ENCODE peak calls at places on chromosomes 3 and 15, in nine cellular contexts. R is dorsolateral prefrontal cortex, I is nephron progenitor cell, U is astrocyte of the spinal cord, S is A549, V is vagina, D is K562, X is hepatocyte, E is foreskin fibroblast. B is an unnamed sample.

GRCh38 chr3:122697952-122698625 is 17.4 kb downstream of the PARP14 start:
- DNase-seq in V (no peak), R (no peak), S (peak; percentile 5), D (no peak), I (no peak), E (no peak), X (no peak), U (no peak), B (no peak)

GRCh38 chr3:89113344-89113743 is 5.9 kb downstream of the EPHA3 start:
- DNase-seq in D (no peak), E (no peak), S (no peak), X (no peak), U (no peak), V (no peak), I (no peak), R (no peak), B (no peak)

GRCh38 chr3:191944835-191945234 is 483.9 kb downstream of the PYDC2 start:
- DNase-seq in I (no peak), X (no peak), E (no peak), D (no peak), V (no peak), U (no peak), S (no peak), R (no peak), B (no peak)

GRCh38 chr3:171459130-171459941 is 869 bp downstream of the TNIK start:
- DNase-seq in U (peak; percentile 46), X (peak; percentile 41), V (no peak), R (peak; percentile 33), S (peak; percentile 13), E (no peak), I (peak; percentile 45), D (peak; percentile 27), B (peak; percentile 13)

GRCh38 chr3:52025453-52025852 is 29.8 kb upstream of the RPL29 start:
- DNase-seq in R (no peak), E (no peak), D (no peak), X (no peak), S (no peak), V (no peak), I (no peak), U (no peak), B (no peak)

GRCh38 chr15:31925541-31925940 is 104.8 kb upstream of the CHRNA7 start:
- DNase-seq in X (no peak), S (no peak), U (no peak), D (no peak), R (no peak), E (no peak), V (no peak), I (no peak), B (no peak)

GRCh38 chr3:67804089-67804488 is 149.7 kb upstream of the SUCLG2 start:
- DNase-seq in R (no peak), S (no peak), U (no peak), I (no peak), V (no peak), E (peak; percentile 62), X (no peak), D (no peak), B (no peak)

GRCh38 chr15:62067448-62068044 is 769 bp downstream of the C2CD4A start:
- DNase-seq in E (no peak), X (peak; percentile 28), S (peak; percentile 49), R (no peak), D (no peak), V (no peak), I (peak; percentile 44), U (no peak), B (peak; percentile 21)

GRCh38 chr3:186368717-186369116 is 6.7 kb upstream of the DGKG start:
- DNase-seq in S (no peak), I (no peak), D (no peak), E (no peak), X (no peak), V (no peak), U (no peak), R (no peak), B (no peak)

GRCh38 chr3:186368164-186368563 is 6.1 kb upstream of the DGKG start:
- DNase-seq in S (no peak), R (no peak), V (no peak), X (no peak), U (no peak), E (no peak), D (no peak), I (no peak), B (no peak)

GRCh38 chr3:186366206-186366605 is 4.2 kb upstream of the DGKG start:
- DNase-seq in V (no peak), S (no peak), R (no peak), E (no peak), U (no peak), I (no peak), D (no peak), X (no peak), B (no peak)

GRCh38 chr3:186367631-186368030 is 5.6 kb upstream of the DGKG start:
- DNase-seq in I (no peak), V (no peak), S (no peak), E (no peak), U (no peak), D (no peak), X (no peak), R (no peak), B (no peak)

GRCh38 chr3:186369217-186369616 is 7.2 kb upstream of the DGKG start:
- DNase-seq in E (no peak), U (no peak), R (no peak), S (no peak), X (no peak), I (no peak), D (no peak), V (no peak), B (no peak)
- TF ChIP-seq CTCF in E (no peak), U (no peak), R (no peak), S (no peak), X (no peak), I (no peak), D (no peak), V (no peak), B (no peak)

GRCh38 chr3:69983546-69984265 is 15.8 kb upstream of the SAMMSON start:
- DNase-seq in I (no peak), S (no peak), V (no peak), D (no peak), R (no peak), X (no peak), E (no peak), U (no peak), B (no peak)

GRCh38 chr3:69987833-69988232 is 11.7 kb upstream of the SAMMSON start:
- DNase-seq in V (no peak), X (no peak), R (no peak), I (no peak), D (no peak), S (no peak), E (no peak), U (no peak), B (no peak)

GRCh38 chr3:69986419-69986818 is 13.1 kb upstream of the SAMMSON start:
- DNase-seq in R (no peak), X (no peak), U (no peak), S (no peak), I (no peak), V (no peak), D (no peak), E (no peak), B (no peak)

DNA sequence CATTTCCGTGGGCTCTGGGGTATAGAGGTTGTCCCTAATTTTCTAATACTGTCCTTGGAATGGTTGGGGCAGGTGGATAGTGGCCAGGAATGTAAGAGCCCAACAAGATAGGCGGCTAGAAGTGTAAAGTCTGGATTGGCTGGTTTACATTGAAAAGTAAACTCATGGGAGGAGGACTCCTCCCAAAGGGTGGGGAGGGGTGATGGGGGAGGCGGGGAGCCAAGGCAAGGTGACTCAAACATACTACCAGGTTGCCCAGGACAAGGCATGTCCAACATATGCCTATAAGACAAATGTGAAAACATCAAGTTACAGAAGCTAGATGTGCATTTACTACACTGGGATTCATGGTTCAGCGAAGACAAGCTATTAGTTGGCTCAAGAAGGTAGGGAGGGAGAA is 14.3 kb upstream of the SAMMSON start:
- DNase-seq in R (no peak), U (no peak), V (no peak), X (no peak), D (no peak), I (no peak), E (no peak), S (no peak), B (no peak)
- TF ChIP-seq CTCF in R (no peak), U (no peak), V (no peak), X (no peak), D (no peak), I (no peak), E (no peak), S (no peak), B (no peak)

GRCh38 chr3:114496021-114496434 is 202.2 kb downstream of the TIGIT start:
- DNase-seq in U (peak; percentile 76), D (no peak), I (no peak), R (no peak), V (no peak), X (no peak), E (peak; percentile 86), S (peak; percentile 50), B (no peak)

GRCh38 chr3:114496466-114496865 is 202.6 kb downstream of the TIGIT start:
- DNase-seq in U (no peak), R (no peak), D (no peak), E (peak; percentile 27), X (no peak), S (no peak), V (no peak), I (no peak), B (no peak)

GRCh38 chr3:114498779-114499370 is 205.0 kb downstream of the TIGIT start:
- DNase-seq in D (peak; percentile 22), X (peak; percentile 75), I (no peak), U (peak; percentile 84), S (peak; percentile 87), R (no peak), E (peak; percentile 47), V (no peak), B (no peak)

GRCh38 chr3:114494498-114494897 is 200.7 kb downstream of the TIGIT start:
- DNase-seq in X (no peak), U (no peak), I (no peak), D (no peak), S (no peak), R (no peak), E (no peak), V (no peak), B (no peak)

GRCh38 chr3:114496874-114497273 is 203.0 kb downstream of the TIGIT start:
- DNase-seq in X (peak; percentile 27), R (no peak), I (no peak), S (peak; percentile 65), U (peak; percentile 14), V (no peak), D (no peak), E (peak; percentile 87), B (no peak)
- TF ChIP-seq CTCF in X (no peak), R (no peak), I (no peak), S (no peak), U (no peak), V (no peak), D (no peak), E (no peak), B (no peak)

GRCh38 chr3:31882431-31882830 is 98.6 kb downstream of the OSBPL10 start:
- DNase-seq in I (no peak), E (no peak), D (no peak), R (no peak), X (no peak), V (no peak), S (peak; percentile 16), U (no peak), B (no peak)

GRCh38 chr3:31878231-31878838 is 102.7 kb downstream of the OSBPL10 start:
- DNase-seq in S (no peak), I (no peak), U (no peak), D (no peak), E (no peak), R (no peak), V (no peak), X (no peak), B (no peak)

GRCh38 chr3:31880482-31881078 is 100.5 kb downstream of the OSBPL10 start:
- DNase-seq in I (no peak), E (no peak), V (no peak), R (no peak), S (no peak), D (no peak), U (no peak), X (no peak), B (no peak)

GRCh38 chr3:31879365-31879764 is 101.7 kb downstream of the OSBPL10 start:
- DNase-seq in S (no peak), X (no peak), R (no peak), E (no peak), U (no peak), D (no peak), V (no peak), I (no peak), B (no peak)

GRCh38 chr3:31880020-31880419 is 101.0 kb downstream of the OSBPL10 start:
- DNase-seq in E (peak; percentile 35), V (no peak), I (no peak), D (no peak), X (peak; percentile 17), S (peak; percentile 36), U (no peak), R (no peak), B (no peak)
- TF ChIP-seq CTCF in E (no peak), V (no peak), I (no peak), D (no peak), X (no peak), S (no peak), U (no peak), R (no peak), B (no peak)